ENCODE peak calls at places on chromosomes 2 and 18, in seven cellular contexts. T is psoas muscle, G is kidney, W is tibial artery, S is Panc1, A is colonic mucosa, R is heart left ventricle. V is an unnamed sample.

GRCh38 chr2:29000481-29000880 is 19.4 kb downstream of the TOGARAM2 start:
- DNase-seq in T (peak; percentile 62), G (no peak), W (peak; percentile 81), S (no peak), A (peak; percentile 49), R (peak; percentile 47), V (peak; percentile 87)

GRCh38 chr2:120736202-120736954 is 710 bp downstream of the GLI2 start:
- DNase-seq in T (no peak), G (peak; percentile 83), W (peak; percentile 79), S (no peak), A (peak; percentile 31), R (no peak), V (no peak)

GRCh38 chr2:157245441-157246211 is 11.9 kb upstream of the GALNT5 start:
- DNase-seq in T (no peak), G (no peak), W (no peak), S (no peak), A (no peak), R (no peak), V (no peak)

GRCh38 chr2:5730386-5730785 is 38.2 kb downstream of the SOX11 start:
- DNase-seq in T (no peak), G (no peak), W (no peak), S (no peak), A (no peak), R (no peak), V (no peak)

GRCh38 chr2:71598526-71598925 is 145.2 kb downstream of the DYSF start:
- DNase-seq in T (no peak), G (no peak), W (no peak), S (no peak), A (no peak), R (no peak), V (no peak)

GRCh38 chr18:77207540-77207939 is 42.1 kb upstream of the GALR1 start:
- DNase-seq in T (peak; percentile 82), G (peak; percentile 89), W (peak; percentile 80), S (no peak), A (peak; percentile 54), R (peak; percentile 46), V (peak; percentile 78)

GRCh38 chr2:147595200-147595599 is 249.6 kb upstream of the ACVR2A start:
- DNase-seq in T (peak; percentile 51), G (no peak), W (peak; percentile 69), S (no peak), A (peak; percentile 71), R (peak; percentile 10), V (no peak)

GRCh38 chr2:27323592-27324285 is 842 bp upstream of the MPV17 start:
- DNase-seq in T (no peak), G (no peak), W (no peak), S (no peak), A (no peak), R (no peak), V (peak; percentile 13)

GRCh38 chr2:215022418-215022817 is 116.0 kb downstream of the ABCA12 start:
- DNase-seq in T (no peak), G (no peak), W (no peak), S (no peak), A (no peak), R (no peak), V (no peak)

GRCh38 chr2:158841839-158842238 is 46.7 kb downstream of the DAPL1 start:
- DNase-seq in T (no peak), G (no peak), W (no peak), S (no peak), A (no peak), R (no peak), V (no peak)

GRCh38 chr2:218832520-218832919 is 917 bp upstream of the PRKAG3 start:
- DNase-seq in T (peak; percentile 89), G (no peak), W (peak; percentile 80), S (no peak), A (no peak), R (peak; percentile 26), V (peak; percentile 36)

GRCh38 chr2:231189571-231190495 is 8.6 kb upstream of the ARMC9 start:
- DNase-seq in T (peak; percentile 76), G (peak; percentile 90), W (peak; percentile 94), S (no peak), A (peak; percentile 44), R (peak; percentile 58), V (peak; percentile 69)

GRCh38 chr18:69845588-69846506 is 101.8 kb downstream of the CD226 start:
- DNase-seq in T (no peak), G (no peak), W (no peak), S (no peak), A (peak; percentile 32), R (no peak), V (no peak)

GRCh38 chr18:45850021-45850420 is 24.5 kb downstream of the SIGLEC15 start:
- DNase-seq in T (no peak), G (no peak), W (no peak), S (no peak), A (no peak), R (no peak), V (no peak)

GRCh38 chr2:189514107-189514506 is 66.5 kb downstream of the SLC40A1 start:
- DNase-seq in T (no peak), G (no peak), W (no peak), S (no peak), A (no peak), R (no peak), V (no peak)

GRCh38 chr2:221601376-221601775 is 29.3 kb upstream of the EPHA4 start:
- DNase-seq in T (no peak), G (no peak), W (no peak), S (no peak), A (no peak), R (no peak), V (no peak)

GRCh38 chr2:216855614-216856013 is 4.2 kb downstream of the TNP1 start:
- DNase-seq in T (peak; percentile 80), G (no peak), W (no peak), S (no peak), A (no peak), R (peak; percentile 79), V (no peak)

GRCh38 chr2:70248810-70249438 is 496 bp upstream of the TIA1 start:
- DNase-seq in T (no peak), G (peak; percentile 93), W (peak; percentile 92), S (peak; percentile 96), A (peak; percentile 96), R (peak; percentile 89), V (no peak)

GRCh38 chr2:237178396-237178795 is 92.7 kb downstream of the COPS8 start:
- DNase-seq in T (no peak), G (no peak), W (no peak), S (no peak), A (no peak), R (no peak), V (no peak)

GRCh38 chr18:78804206-78805030 is 175.2 kb upstream of the SALL3 start:
- DNase-seq in T (no peak), G (no peak), W (peak; percentile 63), S (no peak), A (no peak), R (no peak), V (no peak)

GRCh38 chr2:221477697-221478096 is 94.4 kb downstream of the EPHA4 start:
- DNase-seq in T (no peak), G (no peak), W (no peak), S (no peak), A (no peak), R (no peak), V (no peak)

GRCh38 chr2:168742258-168742932 is 60.0 kb upstream of the NOSTRIN start:
- DNase-seq in T (no peak), G (no peak), W (no peak), S (no peak), A (no peak), R (no peak), V (no peak)

GRCh38 chr18:37783771-37784170 is 218.2 kb upstream of the CELF4 start:
- DNase-seq in T (no peak), G (no peak), W (no peak), S (no peak), A (no peak), R (no peak), V (no peak)
- H3K4me3 ChIP-seq in T (no peak overlapping the region), G (no peak overlapping the region), W (no peak overlapping the region), S (no peak overlapping the region), A (no peak overlapping the region), R (no peak overlapping the region), V (no peak overlapping the region)

DNA sequence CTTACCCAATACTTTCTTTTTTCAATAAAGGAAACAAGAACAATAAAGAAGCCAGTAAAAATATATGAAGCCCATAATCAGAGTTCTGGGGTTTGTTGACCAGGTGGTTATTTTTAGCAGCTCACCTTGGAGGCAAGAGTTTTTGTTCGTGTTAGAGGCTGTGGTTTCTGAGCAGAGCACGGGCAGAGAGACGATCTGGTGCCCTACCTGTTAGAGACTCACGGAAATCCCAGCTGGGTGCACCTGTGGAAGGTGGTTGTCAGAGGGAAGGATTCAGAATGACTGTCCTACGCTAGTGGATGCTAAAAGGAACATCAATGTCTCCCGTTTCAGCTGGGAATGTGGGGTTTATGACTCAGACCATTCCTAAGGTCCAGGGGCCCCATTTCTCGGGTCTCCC is 87.6 kb downstream of the NRP2 start:
- DNase-seq in T (no peak), G (no peak), W (no peak), S (no peak), A (no peak), R (no peak), V (no peak)
- H3K27ac ChIP-seq in T (no peak overlapping the region), G (no peak overlapping the region), W (no peak overlapping the region), S (no peak overlapping the region), A (no peak overlapping the region), R (no peak overlapping the region), V (peak overlapping the region; percentile 34)

GRCh38 chr18:74196220-74197119 is 48.1 kb downstream of the TIMM21 start:
- DNase-seq in T (no peak), G (no peak), W (no peak), S (peak; percentile 70), A (peak; percentile 34), R (peak; percentile 20), V (no peak)
- H3K4me3 ChIP-seq in T (no peak overlapping the region), G (peak overlapping the region; percentile 81), W (no peak overlapping the region), S (peak overlapping the region; percentile 16), A (no peak overlapping the region), R (peak overlapping the region; percentile 35), V (peak overlapping the region; percentile 24)

DNA sequence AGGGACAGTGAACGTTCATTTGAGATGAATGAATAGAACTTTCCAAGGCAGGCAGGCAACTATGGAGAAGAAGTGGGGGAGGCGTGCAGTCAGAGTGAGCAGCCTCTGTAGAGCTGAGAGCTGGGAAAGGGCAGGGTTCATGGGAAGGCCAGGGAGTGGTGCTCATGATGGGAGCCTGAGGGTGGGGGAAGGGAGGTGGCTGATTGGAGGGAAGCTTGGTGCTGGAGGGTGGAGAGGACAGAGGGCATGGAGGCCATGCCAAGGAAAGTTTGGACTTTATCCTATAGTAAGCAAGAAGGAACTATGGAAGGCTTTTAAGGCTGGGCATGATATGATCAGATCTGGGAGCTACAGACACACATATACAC is 47.6 kb upstream of the LGALSL start:
- DNase-seq in T (no peak), G (no peak), W (no peak), S (no peak), A (peak; percentile 98), R (no peak), V (no peak)
- H3K27ac ChIP-seq in T (no peak overlapping the region), G (peak overlapping the region; percentile 7), W (peak overlapping the region; percentile 18), S (no peak overlapping the region), A (peak overlapping the region; percentile 77), R (no peak overlapping the region), V (peak overlapping the region; percentile 85)